ENCODE peak calls at places on chromosomes 5 and 9, in ten cellular contexts. J is esophagus squamous epithelium, U is H1, G is transverse colon, T is HepG2, C is body of pancreas, B is Peyer's patch, Y is HCT116, D is heart left ventricle, X is K562. K is an unnamed sample. For H3K36me3, the result is how much of the 10 kb centered on the place peaks cover.

GRCh38 chr9:73683862-73684591 is 532.4 kb downstream of the ANXA1 start:
- DNase-seq in J (no peak), U (no peak), G (no peak), T (peak), C (no peak), B (no peak), Y (peak), D (no peak), X (no peak), K (no peak)

GRCh38 chr5:180670586-180671359 is 21.4 kb upstream of the FLT4 start:
- DNase-seq in J (no peak), U (peak), G (peak), T (peak), C (peak), B (no peak), Y (peak), D (peak), X (peak), K (peak)

GRCh38 chr9:16867571-16868311 is 2.7 kb downstream of the BNC2 start:
- DNase-seq in J (no peak), U (no peak), G (no peak), T (peak), C (peak), B (no peak), Y (no peak), D (no peak), X (no peak), K (peak)

GRCh38 chr9:69605406-69605805 is 66.8 kb downstream of the APBA1 start:
- DNase-seq in J (no peak), U (no peak), G (no peak), T (no peak), C (no peak), B (no peak), Y (no peak), D (no peak), X (no peak), K (no peak)

GRCh38 chr5:10262121-10262774 is 12.2 kb downstream of the CCT5 start:
- DNase-seq in J (no peak), U (no peak), G (no peak), T (no peak), C (no peak), B (no peak), Y (no peak), D (no peak), X (no peak), K (peak)

GRCh38 chr5:42840279-42840678 is 28.6 kb upstream of the SELENOP start:
- DNase-seq in J (no peak), U (no peak), G (peak), T (peak), C (peak), B (no peak), Y (no peak), D (peak), X (no peak), K (peak)

GRCh38 chr9:135030711-135031245 is 56.7 kb upstream of the OLFM1 start:
- DNase-seq in J (no peak), U (no peak), G (no peak), T (no peak), C (no peak), B (peak), Y (no peak), D (no peak), X (no peak), K (no peak)

GRCh38 chr9:105877719-105878118 is 183.4 kb downstream of the TMEM38B start:
- DNase-seq in J (no peak), U (no peak), G (no peak), T (no peak), C (no peak), B (no peak), Y (no peak), D (no peak), X (no peak), K (no peak)

GRCh38 chr9:16928179-16928945 is 57.9 kb upstream of the BNC2 start:
- DNase-seq in J (no peak), U (no peak), G (no peak), T (no peak), C (no peak), B (no peak), Y (no peak), D (no peak), X (no peak), K (no peak)

GRCh38 chr5:150410524-150411244 is 2.0 kb downstream of the CD74 start:
- DNase-seq in J (no peak), U (peak), G (peak), T (peak), C (peak), B (no peak), Y (peak), D (peak), X (no peak), K (peak)

GRCh38 chr5:150412319-150413175 is at the start of gene CD74:
- DNase-seq in J (peak), U (peak), G (peak), T (peak), C (peak), B (peak), Y (no peak), D (peak), X (no peak), K (peak)

GRCh38 chr5:150409638-150410523 is 2.8 kb downstream of the CD74 start:
- DNase-seq in J (no peak), U (peak), G (peak), T (peak), C (peak), B (peak), Y (peak), D (peak), X (peak), K (peak)

GRCh38 chr5:150411245-150411979 is 1.3 kb downstream of the CD74 start:
- DNase-seq in J (no peak), U (peak), G (peak), T (no peak), C (peak), B (no peak), Y (no peak), D (peak), X (no peak), K (peak)

DNA sequence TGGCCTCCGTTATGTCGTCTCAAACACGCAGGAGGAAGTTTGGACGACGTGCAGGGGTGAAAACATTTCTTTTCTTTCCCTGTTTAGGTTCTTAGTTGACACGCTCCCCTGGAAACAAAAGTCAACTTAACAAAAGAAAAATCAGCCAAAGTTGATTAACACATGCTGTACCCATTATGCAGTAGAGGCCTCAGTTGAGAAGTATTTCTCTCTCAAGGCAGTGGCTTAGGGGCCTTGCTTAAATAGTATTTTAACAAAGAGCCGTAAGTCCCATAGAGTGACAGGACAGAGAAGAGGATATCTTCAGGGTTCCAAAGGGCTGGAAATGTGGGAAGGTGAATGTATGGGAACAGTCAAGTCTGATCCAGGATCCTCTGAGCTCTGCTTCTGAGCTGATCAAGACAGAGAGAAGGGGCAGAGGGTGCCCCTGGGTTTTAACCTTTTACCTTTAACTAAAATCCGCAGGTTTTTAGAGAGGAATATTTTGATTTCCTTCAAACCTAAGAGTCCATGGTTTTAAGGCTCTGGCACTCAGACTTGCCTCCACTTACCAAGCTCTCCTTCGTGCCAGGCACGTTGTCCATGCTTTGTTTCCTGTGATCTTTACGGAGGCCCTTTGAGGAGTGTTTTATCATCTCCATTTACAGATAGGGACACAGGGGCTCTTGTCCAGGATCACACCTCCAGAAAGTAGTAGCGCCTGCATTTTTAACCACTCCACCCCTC is 629 bp upstream of the CD74 start:
- DNase-seq in J (no peak), U (no peak), G (no peak), T (no peak), C (no peak), B (no peak), Y (no peak), D (no peak), X (no peak), K (no peak)
- TF ChIP-seq POLR2A in J (no peak), U (no peak), G (no peak), T (no peak), C (no peak), B (no peak), Y (no peak), D (no peak), X (no peak), K (no peak)

DNA sequence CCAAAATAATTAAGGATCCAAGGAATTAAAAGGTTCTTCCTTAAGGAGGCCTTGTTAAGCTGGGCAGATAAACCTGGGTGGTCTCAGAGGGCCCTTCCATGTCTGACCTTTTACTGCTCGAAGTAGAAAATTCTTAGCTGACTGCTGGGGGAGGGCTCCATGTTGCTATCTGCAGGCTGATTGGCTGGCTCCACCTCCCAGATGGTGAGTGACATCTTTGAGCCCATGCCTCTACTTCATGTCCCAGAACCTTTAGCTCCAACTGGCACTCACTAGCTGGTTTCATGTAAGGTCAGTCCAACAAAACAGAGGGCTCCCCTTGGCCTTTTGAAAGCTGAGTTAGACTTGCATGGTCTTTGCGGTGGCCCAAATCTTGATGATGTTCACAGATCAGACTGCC is 188.2 kb downstream of the PAX5 start:
- DNase-seq in J (no peak), U (no peak), G (no peak), T (no peak), C (no peak), B (no peak), Y (no peak), D (no peak), X (no peak), K (no peak)
- H3K36me3 ChIP-seq in J (under half), U (under half), G (under half), T (under half), C (under half), B (under half), Y (under half), D (under half), X (under half), K (under half)

GRCh38 chr9:90807006-90807405 is 5.4 kb downstream of the SYK start:
- DNase-seq in J (no peak), U (no peak), G (no peak), T (no peak), C (no peak), B (no peak), Y (no peak), D (no peak), X (no peak), K (no peak)

GRCh38 chr9:90805006-90805993 is 3.7 kb downstream of the SYK start:
- DNase-seq in J (no peak), U (no peak), G (no peak), T (no peak), C (no peak), B (no peak), Y (no peak), D (no peak), X (no peak), K (no peak)

GRCh38 chr9:90808890-90809685 is 7.5 kb downstream of the SYK start:
- DNase-seq in J (no peak), U (no peak), G (no peak), T (no peak), C (peak), B (no peak), Y (no peak), D (no peak), X (no peak), K (peak)

GRCh38 chr9:90810686-90811085 is 9.1 kb downstream of the SYK start:
- DNase-seq in J (no peak), U (no peak), G (no peak), T (no peak), C (no peak), B (no peak), Y (no peak), D (no peak), X (no peak), K (no peak)

GRCh38 chr9:90808226-90808797 is 6.7 kb downstream of the SYK start:
- DNase-seq in J (no peak), U (no peak), G (no peak), T (no peak), C (no peak), B (no peak), Y (no peak), D (no peak), X (no peak), K (no peak)
- H3K4me3 ChIP-seq in J (no peak), U (no peak), G (no peak), T (no peak), C (no peak), B (no peak), Y (no peak), D (no peak), X (no peak), K (no peak)

DNA sequence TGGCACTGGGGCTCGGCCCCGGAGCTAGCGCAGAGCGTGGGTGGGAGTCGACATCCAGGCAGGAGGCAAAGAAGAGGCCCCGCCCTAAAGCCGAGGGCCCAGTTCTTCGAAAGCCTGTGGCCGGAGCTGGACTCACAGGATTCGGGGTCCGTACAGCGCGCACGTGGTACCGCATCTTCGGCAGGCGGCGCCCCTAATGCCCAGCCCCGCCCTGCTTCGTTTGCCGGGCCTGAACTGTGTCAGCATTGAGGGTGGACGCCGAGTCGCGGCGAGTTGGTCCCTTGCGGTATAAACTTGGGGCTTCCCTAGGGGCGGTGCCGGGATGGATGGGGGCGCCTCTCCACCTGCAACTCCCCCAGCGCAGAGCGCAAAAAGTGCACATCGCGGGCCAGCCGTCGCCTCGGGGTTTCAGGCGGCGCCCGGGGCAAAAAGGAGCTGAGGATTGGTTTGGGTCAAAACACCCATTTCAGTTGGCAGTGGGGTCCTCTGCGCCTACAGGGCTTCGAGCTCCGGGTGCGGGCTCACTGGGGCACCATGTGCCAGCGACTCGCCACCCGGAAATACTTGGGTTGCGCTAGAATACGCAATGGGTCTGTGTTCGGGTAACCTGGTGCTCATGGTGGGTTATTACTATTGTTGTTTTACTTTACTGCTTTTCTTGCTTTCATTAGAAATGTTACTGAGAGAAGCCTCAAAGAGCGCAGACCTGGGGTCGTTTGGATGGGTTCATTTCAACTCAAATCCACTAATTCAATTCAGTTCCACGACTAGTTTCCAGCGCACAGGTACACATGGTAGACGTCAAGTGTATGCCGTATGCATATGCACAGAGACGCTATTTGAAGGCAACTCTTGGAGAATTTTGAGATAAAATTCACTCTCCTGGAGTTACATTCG is 3.9 kb upstream of the PAX5 start:
- DNase-seq in J (no peak), U (peak), G (peak), T (no peak), C (no peak), B (no peak), Y (no peak), D (peak), X (no peak), K (no peak)
- TF ChIP-seq POLR2A in J (no peak), U (no peak), G (no peak), T (no peak), C (no peak), B (no peak), Y (no peak), D (no peak), X (no peak), K (no peak)

DNA sequence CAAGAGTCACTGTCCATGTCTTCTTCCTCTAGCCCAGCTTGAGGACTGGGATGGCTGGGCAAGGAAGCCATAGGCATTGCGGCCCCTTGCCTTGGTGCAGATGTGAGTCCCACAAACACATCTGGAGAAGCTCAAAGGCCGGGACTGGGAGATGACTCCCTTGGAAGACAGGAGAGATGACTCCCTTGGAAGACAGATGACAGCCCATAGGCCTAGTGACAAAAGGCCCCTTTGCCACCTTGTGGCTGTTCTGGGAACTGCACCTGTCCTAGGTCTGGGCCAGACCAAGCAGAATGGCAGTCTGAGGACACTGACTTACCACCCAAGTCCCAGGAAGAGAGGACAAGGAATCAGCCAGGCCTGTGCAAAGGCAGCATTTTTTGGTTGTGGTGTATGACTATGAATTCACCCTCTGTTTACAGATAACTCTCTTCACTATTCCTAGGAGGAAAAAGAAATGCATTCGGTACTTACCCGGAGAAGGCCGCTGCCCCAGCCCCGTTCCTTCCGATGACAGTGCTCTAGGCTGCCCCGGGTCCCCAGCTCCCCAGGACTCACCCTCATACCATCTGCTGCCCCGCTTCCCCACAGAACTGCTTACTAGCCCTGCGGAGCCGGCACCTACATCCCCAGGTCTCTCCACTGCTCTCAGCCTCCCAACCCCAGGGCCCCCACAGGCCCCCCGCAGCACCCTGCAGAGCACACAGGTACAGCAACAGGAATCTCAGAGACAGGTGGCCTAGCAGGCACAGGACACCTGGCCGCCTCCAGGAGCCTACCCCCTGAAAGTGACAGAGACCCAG is 30.8 kb downstream of the SKP1 start:
- DNase-seq in J (no peak), U (peak), G (peak), T (peak), C (peak), B (peak), Y (peak), D (peak), X (peak), K (peak)
- H3K36me3 ChIP-seq in J (under half), U (under half), G (under half), T (half or more), C (under half), B (half or more), Y (under half), D (under half), X (half or more), K (under half)

GRCh38 chr5:122673343-122673742 is 101.5 kb upstream of the SNX2 start:
- DNase-seq in J (no peak), U (no peak), G (no peak), T (no peak), C (peak), B (no peak), Y (no peak), D (peak), X (no peak), K (peak)

GRCh38 chr5:122665087-122665486 is 109.8 kb upstream of the SNX2 start:
- DNase-seq in J (no peak), U (no peak), G (no peak), T (no peak), C (no peak), B (no peak), Y (no peak), D (no peak), X (no peak), K (no peak)

GRCh38 chr5:122674412-122674811 is 100.5 kb upstream of the SNX2 start:
- DNase-seq in J (no peak), U (no peak), G (no peak), T (no peak), C (no peak), B (no peak), Y (no peak), D (no peak), X (no peak), K (no peak)

GRCh38 chr5:122668552-122668951 is 106.3 kb upstream of the SNX2 start:
- DNase-seq in J (no peak), U (no peak), G (no peak), T (no peak), C (no peak), B (no peak), Y (no peak), D (no peak), X (no peak), K (no peak)
- H3K4me3 ChIP-seq in J (no peak), U (no peak), G (no peak), T (no peak), C (no peak), B (no peak), Y (no peak), D (no peak), X (no peak), K (no peak)

GRCh38 chr9:133120343-133121199 is 469 bp downstream of the RALGDS start:
- DNase-seq in J (no peak), U (peak), G (no peak), T (no peak), C (peak), B (peak), Y (no peak), D (no peak), X (peak), K (no peak)
- TF ChIP-seq POLR2A in J (peak), U (no peak), G (peak), T (no peak), C (peak), B (peak), Y (peak), D (no peak), X (no peak), K (peak)

GRCh38 chr5:150401376-150402201 is 11.1 kb downstream of the CD74 start:
- DNase-seq in J (no peak), U (no peak), G (no peak), T (no peak), C (no peak), B (no peak), Y (no peak), D (no peak), X (no peak), K (no peak)
- H3K36me3 ChIP-seq in J (under half), U (under half), G (under half), T (half or more), C (under half), B (half or more), Y (under half), D (half or more), X (half or more), K (half or more)

K was measured in adrenal gland.